ENCODE peak calls at places on chromosomes 16 and 17, in four cellular contexts. F is heart left ventricle, C is suprapubic skin, G is cardiac muscle cell. P is an unnamed sample.

GRCh38 chr17:82226809-82227628 is 1.8 kb upstream of the SLC16A3 start:
- DNase-seq in G (no peak), F (no peak), C (no peak), P (no peak)

GRCh38 chr17:49977463-49978389 is 8.7 kb downstream of the DLX4 start:
- DNase-seq in G (no peak), F (no peak), C (no peak), P (no peak)

GRCh38 chr17:45146616-45147101 is 1.6 kb upstream of the HEXIM1 start:
- DNase-seq in F (peak), C (peak), G (peak), P (peak)

GRCh38 chr16:877242-878065 is 76.9 kb upstream of the GNG13 start:
- DNase-seq in G (no peak), C (no peak), F (no peak), P (no peak)

GRCh38 chr17:78892520-78892919 is 10.5 kb downstream of the CEP295NL start:
- DNase-seq in C (no peak), F (no peak), G (no peak), P (no peak)

GRCh38 chr17:35568561-35568960 is 7.9 kb upstream of the SLFN14 start:
- DNase-seq in G (peak), C (no peak), F (no peak), P (no peak)

GRCh38 chr16:73171380-73171779 is 123.5 kb upstream of the ZFHX3 start:
- DNase-seq in C (no peak), G (no peak), F (no peak), P (no peak)

GRCh38 chr17:33039874-33040273 is 48.2 kb downstream of the SPACA3 start:
- DNase-seq in F (no peak), G (peak), C (no peak), P (no peak)

GRCh38 chr16:66925322-66925840 is at the start of gene RRAD:
- DNase-seq in C (no peak), G (peak), F (peak), P (peak)

GRCh38 chr16:87836346-87836843 is 32.9 kb downstream of the SLC7A5 start:
- DNase-seq in G (no peak), C (no peak), F (no peak), P (no peak)

GRCh38 chr16:705748-706188 is at the start of gene FBXL16:
- DNase-seq in C (no peak), G (no peak), F (no peak), P (no peak)

DNA sequence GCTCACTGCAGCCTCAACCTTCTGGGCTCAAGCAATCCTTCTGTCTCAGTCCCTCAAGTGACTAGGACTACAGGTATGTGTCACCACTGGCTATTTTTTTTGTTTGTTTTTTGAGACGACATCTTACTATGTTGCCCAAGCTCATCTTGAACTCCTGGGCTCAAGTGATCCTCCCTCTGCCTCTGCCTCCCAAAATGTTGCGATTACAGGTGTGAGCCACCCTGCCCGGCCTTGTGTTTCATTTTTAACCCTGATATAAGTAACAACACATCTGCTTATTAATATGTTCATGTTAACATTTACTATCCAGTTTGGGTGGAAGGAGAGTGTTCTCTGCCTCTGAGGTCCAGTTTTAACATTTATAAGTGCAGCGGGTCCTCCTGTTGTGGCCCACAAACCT is 3.1 kb downstream of the FAM20A start:
- DNase-seq in F (no peak), C (no peak), G (no peak), P (no peak)
- H3K4me3 ChIP-seq in F (peak), C (peak), G (no peak), P (no peak)

GRCh38 chr17:38579934-38580333 is 25.8 kb downstream of the SRCIN1 start:
- DNase-seq in G (peak), C (no peak), F (peak), P (no peak)
- TF ChIP-seq CTCF in G (peak), C (no peak), F (no peak), P (peak)

GRCh38 chr17:41678411-41678906 is 10.2 kb upstream of the EIF1 start:
- DNase-seq in C (no peak), F (no peak), G (no peak), P (peak)

GRCh38 chr17:41680426-41681040 is 8.2 kb upstream of the EIF1 start:
- DNase-seq in C (no peak), F (no peak), G (no peak), P (no peak)

GRCh38 chr17:41681776-41682175 is 6.9 kb upstream of the EIF1 start:
- DNase-seq in G (no peak), C (no peak), F (no peak), P (no peak)

GRCh38 chr17:41679740-41680425 is 8.8 kb upstream of the EIF1 start:
- DNase-seq in F (no peak), G (no peak), C (no peak), P (no peak)

DNA sequence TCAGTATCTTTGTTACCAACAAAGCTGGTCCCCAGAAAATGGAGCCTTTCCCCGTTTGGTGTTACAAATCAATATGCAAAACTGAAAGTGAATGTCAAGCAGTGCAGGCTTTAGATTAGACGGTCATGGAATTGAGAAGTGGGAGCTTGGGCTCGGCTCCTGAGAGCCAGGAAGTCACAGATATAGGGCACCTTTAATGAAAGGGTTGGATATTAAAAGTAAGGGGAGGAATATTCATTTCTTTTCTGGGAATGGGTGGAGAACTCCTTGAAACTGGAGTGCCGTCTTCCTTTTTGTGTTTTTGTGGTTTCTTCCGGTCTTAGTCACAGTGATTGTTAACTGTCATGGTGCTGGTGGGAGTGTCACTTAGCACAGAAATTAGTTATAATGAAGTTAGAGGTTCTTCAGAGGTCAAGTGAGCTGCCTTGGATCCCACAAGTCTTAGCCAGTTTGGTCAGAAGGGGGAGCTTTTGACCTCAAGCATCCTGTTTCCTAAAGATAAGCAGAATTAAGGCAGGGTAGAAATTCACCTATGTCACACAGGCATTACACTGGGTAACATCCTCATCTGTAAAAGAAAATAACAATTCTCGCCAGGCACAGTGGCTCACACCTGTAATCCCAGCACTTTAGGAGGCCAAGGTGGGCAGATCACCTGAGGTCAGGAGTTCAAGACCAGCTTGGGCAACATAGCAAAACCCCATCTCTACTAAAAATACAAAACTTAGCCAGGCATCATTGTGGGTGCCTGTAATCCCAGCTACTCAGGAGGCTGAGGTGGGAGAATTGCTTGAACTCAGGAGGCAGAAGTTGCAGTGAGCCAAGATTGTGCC is 9.6 kb upstream of the EIF1 start:
- DNase-seq in F (no peak), C (no peak), G (peak), P (peak)
- H3K4me3 ChIP-seq in F (peak), C (peak), G (no peak), P (no peak)

GRCh38 chr17:1473170-1473569 is 17.1 kb upstream of the CRK start:
- DNase-seq in G (no peak), C (no peak), F (no peak), P (no peak)
- TF ChIP-seq CTCF in G (no peak), C (no peak), F (no peak), P (no peak)